ENCODE peak calls at places on chromosomes 12 and 14, in five cellular contexts. One of them, this sample, is unnamed.

GRCh38 chr12:65602579-65603295 is 221.5 kb upstream of the HMGA2 start:
- DNase-seq in cardiac muscle cell: peak; percentile 96
- DNase-seq in fibroblast of lung: peak; percentile 92
- DNase-seq in spleen: peak; percentile 78
- DNase-seq in lower lobe of right lung: peak; percentile 73
- DNase-seq in this sample: no peak

GRCh38 chr14:61462566-61463195 is 141.3 kb downstream of the PRKCH start:
- DNase-seq in cardiac muscle cell: peak; percentile 95
- DNase-seq in fibroblast of lung: peak; percentile 71
- DNase-seq in lower lobe of right lung: no peak
- DNase-seq in spleen: no peak
- DNase-seq in this sample: peak; percentile 26

GRCh38 chr12:47752552-47752951 is 6.1 kb downstream of the RAPGEF3 start:
- DNase-seq in lower lobe of right lung: no peak
- DNase-seq in spleen: no peak
- DNase-seq in cardiac muscle cell: no peak
- DNase-seq in fibroblast of lung: peak; percentile 60
- DNase-seq in this sample: no peak

GRCh38 chr12:4444031-4444430 is 1.6 kb downstream of the FGF6 start:
- DNase-seq in lower lobe of right lung: no peak
- DNase-seq in spleen: no peak
- DNase-seq in fibroblast of lung: no peak
- DNase-seq in cardiac muscle cell: no peak
- DNase-seq in this sample: peak; percentile 86

GRCh38 chr12:55624056-55624455 is 12.6 kb upstream of the OR10P1 start:
- DNase-seq in cardiac muscle cell: no peak
- DNase-seq in spleen: no peak
- DNase-seq in fibroblast of lung: no peak
- DNase-seq in lower lobe of right lung: no peak
- DNase-seq in this sample: no peak

GRCh38 chr14:62168564-62169155 is 406.4 kb downstream of the SNAPC1 start:
- DNase-seq in cardiac muscle cell: no peak
- DNase-seq in lower lobe of right lung: no peak
- DNase-seq in spleen: no peak
- DNase-seq in fibroblast of lung: no peak
- DNase-seq in this sample: no peak

GRCh38 chr12:112584266-112584722 is 165.5 kb downstream of the PTPN11 start:
- DNase-seq in spleen: no peak
- DNase-seq in lower lobe of right lung: no peak
- DNase-seq in cardiac muscle cell: no peak
- DNase-seq in fibroblast of lung: no peak
- DNase-seq in this sample: no peak

GRCh38 chr12:127489055-127489454 is 777.9 kb upstream of the TMEM132C start:
- DNase-seq in spleen: no peak
- DNase-seq in fibroblast of lung: no peak
- DNase-seq in cardiac muscle cell: no peak
- DNase-seq in lower lobe of right lung: no peak
- DNase-seq in this sample: no peak

GRCh38 chr14:52286659-52287649 is 19.5 kb downstream of the PTGDR start:
- DNase-seq in fibroblast of lung: peak; percentile 30
- DNase-seq in cardiac muscle cell: no peak
- DNase-seq in lower lobe of right lung: no peak
- DNase-seq in spleen: no peak
- DNase-seq in this sample: no peak

GRCh38 chr12:104433061-104433460 is 23.7 kb upstream of the CHST11 start:
- DNase-seq in spleen: no peak
- DNase-seq in cardiac muscle cell: no peak
- DNase-seq in fibroblast of lung: no peak
- DNase-seq in lower lobe of right lung: no peak
- DNase-seq in this sample: no peak

GRCh38 chr12:40154381-40154780 is 48.5 kb upstream of the SLC2A13 start:
- DNase-seq in spleen: no peak
- DNase-seq in cardiac muscle cell: no peak
- DNase-seq in lower lobe of right lung: no peak
- DNase-seq in fibroblast of lung: no peak
- DNase-seq in this sample: no peak

GRCh38 chr14:100405752-100406455 is 82.8 kb downstream of the SLC25A47 start:
- DNase-seq in lower lobe of right lung: no peak
- DNase-seq in cardiac muscle cell: no peak
- DNase-seq in spleen: no peak
- DNase-seq in fibroblast of lung: no peak
- DNase-seq in this sample: no peak

GRCh38 chr14:101520621-101521305 is 40.5 kb upstream of the DIO3 start:
- DNase-seq in spleen: no peak
- DNase-seq in lower lobe of right lung: no peak
- DNase-seq in fibroblast of lung: peak; percentile 27
- DNase-seq in cardiac muscle cell: peak; percentile 76
- DNase-seq in this sample: no peak

GRCh38 chr12:6890789-6891624 is 13.6 kb upstream of the LRRC23 start:
- DNase-seq in cardiac muscle cell: peak; percentile 98
- DNase-seq in lower lobe of right lung: peak; percentile 99
- DNase-seq in spleen: peak; percentile 100
- DNase-seq in fibroblast of lung: peak; percentile 91
- DNase-seq in this sample: peak; percentile 99

GRCh38 chr14:103894034-103894722 is 34.1 kb upstream of the TDRD9 start:
- DNase-seq in cardiac muscle cell: no peak
- DNase-seq in lower lobe of right lung: no peak
- DNase-seq in fibroblast of lung: no peak
- DNase-seq in spleen: no peak
- DNase-seq in this sample: no peak

GRCh38 chr12:120677765-120678473 is 9.0 kb upstream of the MLEC start:
- DNase-seq in fibroblast of lung: peak; percentile 13
- DNase-seq in cardiac muscle cell: peak; percentile 27
- DNase-seq in spleen: no peak
- DNase-seq in lower lobe of right lung: no peak
- DNase-seq in this sample: no peak

GRCh38 chr12:31728289-31728916 is 418 bp downstream of the AMN1 start:
- DNase-seq in fibroblast of lung: no peak
- DNase-seq in lower lobe of right lung: peak; percentile 66
- DNase-seq in cardiac muscle cell: no peak
- DNase-seq in spleen: no peak
- DNase-seq in this sample: no peak

GRCh38 chr12:65670775-65671174 is 153.5 kb upstream of the HMGA2 start:
- DNase-seq in fibroblast of lung: peak; percentile 85
- DNase-seq in lower lobe of right lung: no peak
- DNase-seq in spleen: no peak
- DNase-seq in cardiac muscle cell: no peak
- DNase-seq in this sample: no peak

GRCh38 chr14:104235686-104236085 is 97.3 kb downstream of the KIF26A start:
- DNase-seq in spleen: peak; percentile 15
- DNase-seq in fibroblast of lung: no peak
- DNase-seq in cardiac muscle cell: no peak
- DNase-seq in lower lobe of right lung: no peak
- DNase-seq in this sample: no peak

GRCh38 chr12:119592232-119592631 is 1.3 kb upstream of the TMEM233 start:
- DNase-seq in spleen: no peak
- DNase-seq in cardiac muscle cell: peak; percentile 25
- DNase-seq in fibroblast of lung: peak; percentile 41
- DNase-seq in lower lobe of right lung: no peak
- DNase-seq in this sample: peak; percentile 24

GRCh38 chr14:32594766-32595165 is 265.7 kb downstream of the AKAP6 start:
- DNase-seq in spleen: no peak
- DNase-seq in cardiac muscle cell: peak; percentile 55
- DNase-seq in fibroblast of lung: peak; percentile 79
- DNase-seq in lower lobe of right lung: no peak
- DNase-seq in this sample: no peak

GRCh38 chr14:67505254-67505653 is 16.7 kb upstream of the TMEM229B start:
- DNase-seq in spleen: no peak
- DNase-seq in cardiac muscle cell: no peak
- DNase-seq in fibroblast of lung: no peak
- DNase-seq in lower lobe of right lung: no peak
- DNase-seq in this sample: no peak

GRCh38 chr12:12156835-12157234 is 86.1 kb downstream of the BCL2L14 start:
- DNase-seq in lower lobe of right lung: no peak
- DNase-seq in cardiac muscle cell: no peak
- DNase-seq in spleen: no peak
- DNase-seq in fibroblast of lung: no peak
- DNase-seq in this sample: no peak

GRCh38 chr12:76866726-76867125 is 12.1 kb downstream of the CSRP2 start:
- DNase-seq in lower lobe of right lung: no peak
- DNase-seq in fibroblast of lung: peak; percentile 84
- DNase-seq in spleen: no peak
- DNase-seq in cardiac muscle cell: no peak
- DNase-seq in this sample: no peak

GRCh38 chr14:67411820-67412421 is at the start of gene PLEK2:
- DNase-seq in spleen: peak; percentile 74
- DNase-seq in fibroblast of lung: peak; percentile 42
- DNase-seq in cardiac muscle cell: peak; percentile 41
- DNase-seq in lower lobe of right lung: peak; percentile 80
- DNase-seq in this sample: no peak

GRCh38 chr14:25537846-25538455 is 488.0 kb upstream of the STXBP6 start:
- DNase-seq in lower lobe of right lung: no peak
- DNase-seq in cardiac muscle cell: no peak
- DNase-seq in fibroblast of lung: no peak
- DNase-seq in spleen: no peak
- DNase-seq in this sample: no peak

GRCh38 chr12:82688035-82688501 is 1.4 kb downstream of the TMTC2 start:
- DNase-seq in spleen: no peak
- DNase-seq in lower lobe of right lung: no peak
- DNase-seq in fibroblast of lung: peak; percentile 23
- DNase-seq in cardiac muscle cell: peak; percentile 29
- DNase-seq in this sample: no peak

GRCh38 chr14:68506645-68507405 is 286.0 kb downstream of the ZFP36L1 start:
- DNase-seq in cardiac muscle cell: no peak
- DNase-seq in spleen: no peak
- DNase-seq in fibroblast of lung: no peak
- DNase-seq in lower lobe of right lung: no peak
- DNase-seq in this sample: no peak

GRCh38 chr14:33717866-33718265 is 233.0 kb downstream of the EGLN3 start:
- DNase-seq in spleen: no peak
- DNase-seq in lower lobe of right lung: no peak
- DNase-seq in fibroblast of lung: peak; percentile 17
- DNase-seq in cardiac muscle cell: no peak
- DNase-seq in this sample: no peak

GRCh38 chr14:20434701-20435453 is 1.1 kb downstream of the KLHL33 start:
- DNase-seq in fibroblast of lung: peak; percentile 6
- DNase-seq in lower lobe of right lung: no peak
- DNase-seq in cardiac muscle cell: peak; percentile 35
- DNase-seq in spleen: no peak
- DNase-seq in this sample: no peak

GRCh38 chr14:104735830-104736642 is 12.0 kb downstream of the ADSS1 start:
- DNase-seq in lower lobe of right lung: peak; percentile 89
- DNase-seq in fibroblast of lung: no peak
- DNase-seq in spleen: peak; percentile 92
- DNase-seq in cardiac muscle cell: peak; percentile 79
- DNase-seq in this sample: no peak

GRCh38 chr14:34258318-34258717 is 203.7 kb downstream of the SPTSSA start:
- DNase-seq in fibroblast of lung: peak; percentile 52
- DNase-seq in spleen: no peak
- DNase-seq in lower lobe of right lung: no peak
- DNase-seq in cardiac muscle cell: peak; percentile 19
- DNase-seq in this sample: no peak

GRCh38 chr12:105704788-105705187 is 374.3 kb downstream of the C12orf75 start:
- DNase-seq in cardiac muscle cell: no peak
- DNase-seq in lower lobe of right lung: peak; percentile 52
- DNase-seq in spleen: no peak
- DNase-seq in fibroblast of lung: no peak
- DNase-seq in this sample: no peak

GRCh38 chr12:57151741-57152407 is 4.5 kb upstream of the LRP1-AS start:
- DNase-seq in lower lobe of right lung: no peak
- DNase-seq in spleen: no peak
- DNase-seq in cardiac muscle cell: peak; percentile 86
- DNase-seq in fibroblast of lung: peak; percentile 79
- DNase-seq in this sample: no peak
- H3K36me3 ChIP-seq in lower lobe of right lung: peaks cover 46% of the 10 kb centered on the region
- H3K36me3 ChIP-seq in spleen: no peaks in the 10 kb centered on the region
- H3K36me3 ChIP-seq in cardiac muscle cell: peaks cover 10% of the 10 kb centered on the region
- H3K36me3 ChIP-seq in fibroblast of lung: peaks cover 39% of the 10 kb centered on the region
- H3K36me3 ChIP-seq in this sample: peaks cover 36% of the 10 kb centered on the region

DNA sequence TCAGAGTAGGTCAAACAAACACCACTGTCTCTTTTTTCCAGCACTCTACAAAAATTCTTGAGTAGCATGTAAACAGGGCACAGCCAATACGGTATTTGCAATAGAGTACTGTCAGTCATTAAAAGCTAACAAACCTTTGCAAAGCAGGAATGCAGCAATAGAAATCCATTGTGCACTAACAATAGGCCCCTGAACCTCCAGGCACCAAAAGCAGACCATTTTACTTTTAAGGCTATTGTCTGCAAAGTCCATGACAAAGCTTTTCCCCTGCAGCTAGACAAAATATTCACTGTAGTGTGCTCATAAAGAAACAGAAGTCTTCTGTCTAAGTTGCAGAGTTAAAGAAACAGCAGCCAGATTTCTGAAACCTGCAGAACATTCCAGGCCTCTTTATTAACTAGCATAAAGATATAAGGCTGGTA is 191.9 kb downstream of the SOX5 start:
- DNase-seq in spleen: no peak
- DNase-seq in fibroblast of lung: peak; percentile 7
- DNase-seq in cardiac muscle cell: no peak
- DNase-seq in lower lobe of right lung: no peak
- DNase-seq in this sample: no peak
- H3K4me1 ChIP-seq in spleen: no peaks in the 10 kb centered on the region
- H3K4me1 ChIP-seq in fibroblast of lung: no peaks in the 10 kb centered on the region
- H3K4me1 ChIP-seq in cardiac muscle cell: peaks cover 20% of the 10 kb centered on the region
- H3K4me1 ChIP-seq in lower lobe of right lung: peaks cover 5% of the 10 kb centered on the region
- H3K4me1 ChIP-seq in this sample: no peaks in the 10 kb centered on the region

DNA sequence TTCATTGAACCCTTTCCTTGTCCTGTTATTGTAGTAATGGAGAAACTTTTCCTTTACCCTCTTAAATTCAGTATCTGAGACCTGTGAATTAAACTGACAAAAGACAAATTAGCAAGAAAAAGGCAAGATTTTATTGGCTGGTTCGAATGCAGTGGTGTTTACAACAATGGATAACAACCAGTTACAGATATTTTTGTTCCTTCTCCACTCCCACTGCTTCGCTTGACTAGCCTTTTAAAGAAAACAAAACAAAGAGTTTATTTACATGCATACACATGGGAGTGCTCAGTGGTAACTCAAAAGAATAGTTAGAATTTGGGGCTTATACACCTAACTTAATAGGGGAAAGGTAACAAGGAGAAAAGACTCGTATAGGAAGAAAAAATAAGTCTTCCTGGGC is 37.0 kb upstream of the HECTD1 start:
- DNase-seq in lower lobe of right lung: no peak
- DNase-seq in cardiac muscle cell: no peak
- DNase-seq in fibroblast of lung: no peak
- DNase-seq in spleen: no peak
- DNase-seq in this sample: no peak
- H3K27ac ChIP-seq in lower lobe of right lung: no peak overlapping the region
- H3K27ac ChIP-seq in cardiac muscle cell: no peak overlapping the region
- H3K27ac ChIP-seq in fibroblast of lung: no peak overlapping the region
- H3K27ac ChIP-seq in spleen: no peak overlapping the region
- H3K27ac ChIP-seq in this sample: no peak overlapping the region

GRCh38 chr14:36971263-36971855 is 201.0 kb downstream of the SLC25A21 start:
- DNase-seq in fibroblast of lung: no peak
- DNase-seq in cardiac muscle cell: no peak
- DNase-seq in spleen: no peak
- DNase-seq in lower lobe of right lung: no peak
- DNase-seq in this sample: no peak

GRCh38 chr14:36973806-36974442 is 198.5 kb downstream of the SLC25A21 start:
- DNase-seq in lower lobe of right lung: no peak
- DNase-seq in spleen: no peak
- DNase-seq in fibroblast of lung: peak; percentile 83
- DNase-seq in cardiac muscle cell: no peak
- DNase-seq in this sample: no peak

GRCh38 chr14:36967892-36968555 is 204.4 kb downstream of the SLC25A21 start:
- DNase-seq in cardiac muscle cell: no peak
- DNase-seq in lower lobe of right lung: no peak
- DNase-seq in fibroblast of lung: no peak
- DNase-seq in spleen: no peak
- DNase-seq in this sample: no peak
- H3K36me3 ChIP-seq in cardiac muscle cell: no peaks in the 10 kb centered on the region
- H3K36me3 ChIP-seq in lower lobe of right lung: no peaks in the 10 kb centered on the region
- H3K36me3 ChIP-seq in fibroblast of lung: no peaks in the 10 kb centered on the region
- H3K36me3 ChIP-seq in spleen: no peaks in the 10 kb centered on the region
- H3K36me3 ChIP-seq in this sample: no peaks in the 10 kb centered on the region

GRCh38 chr12:26936559-26937442 is 980 bp downstream of the INTS13 start:
- DNase-seq in lower lobe of right lung: no peak
- DNase-seq in cardiac muscle cell: no peak
- DNase-seq in spleen: no peak
- DNase-seq in fibroblast of lung: no peak
- DNase-seq in this sample: no peak
- H3K4me1 ChIP-seq in lower lobe of right lung: peaks cover 44% of the 10 kb centered on the region
- H3K4me1 ChIP-seq in cardiac muscle cell: peaks cover 21% of the 10 kb centered on the region
- H3K4me1 ChIP-seq in spleen: peaks cover 53% of the 10 kb centered on the region
- H3K4me1 ChIP-seq in fibroblast of lung: no peaks in the 10 kb centered on the region
- H3K4me1 ChIP-seq in this sample: peaks cover 51% of the 10 kb centered on the region